ENCODE peak calls at places on chromosomes 12 and 14, in ten cellular contexts. D is body of pancreas, G is uterus, U is heart left ventricle, L is esophagus squamous epithelium, X is transverse colon, V is stomach, E is adrenal gland, A is tibial nerve, M is IMR-90. N is an unnamed sample.

GRCh38 chr12:89333564-89334252 is 18.6 kb downstream of the DUSP6 start:
- DNase-seq in M (no peak), X (peak), E (no peak), G (no peak), V (no peak), U (no peak), A (no peak), D (no peak), L (no peak), N (no peak)

GRCh38 chr14:32121948-32122347 is 44.8 kb downstream of the ARHGAP5 start:
- DNase-seq in V (no peak), E (no peak), D (no peak), L (no peak), X (no peak), M (peak), U (no peak), G (no peak), A (no peak), N (no peak)

GRCh38 chr12:116043673-116044072 is 233.8 kb downstream of the MED13L start:
- DNase-seq in U (no peak), X (no peak), A (no peak), L (no peak), V (no peak), M (no peak), G (no peak), E (no peak), D (no peak), N (no peak)

GRCh38 chr12:109993091-109993490 is 3.1 kb downstream of the GIT2 start:
- DNase-seq in X (no peak), E (no peak), V (no peak), U (no peak), A (no peak), D (no peak), L (no peak), M (no peak), G (no peak), N (no peak)

GRCh38 chr12:133106253-133106652 is 23.8 kb downstream of the ZNF891 start:
- DNase-seq in U (no peak), L (no peak), E (no peak), D (no peak), A (no peak), G (no peak), M (no peak), V (no peak), X (no peak), N (no peak)

GRCh38 chr12:2963154-2963759 is 4.1 kb downstream of the TEAD4 start:
- DNase-seq in X (no peak), M (no peak), G (no peak), L (no peak), A (no peak), U (no peak), E (no peak), D (peak), V (no peak), N (no peak)

GRCh38 chr14:25841226-25841625 is 756.6 kb downstream of the NOVA1 start:
- DNase-seq in U (no peak), V (no peak), L (no peak), G (no peak), A (no peak), M (no peak), X (no peak), E (no peak), D (no peak), N (no peak)

GRCh38 chr14:20671597-20672283 is 12.6 kb upstream of the RNASE4 start:
- DNase-seq in X (no peak), M (peak), G (no peak), V (no peak), A (no peak), D (no peak), L (no peak), E (no peak), U (no peak), N (no peak)

GRCh38 chr12:38151991-38152700 is 164.4 kb upstream of the ALG10B start:
- DNase-seq in E (no peak), U (no peak), D (no peak), V (no peak), X (no peak), L (no peak), G (no peak), M (no peak), A (no peak), N (no peak)

GRCh38 chr12:71432936-71433335 is 6.7 kb upstream of the LGR5 start:
- DNase-seq in V (no peak), E (no peak), A (no peak), M (no peak), X (no peak), U (no peak), G (no peak), L (no peak), D (no peak), N (no peak)

GRCh38 chr14:53978194-53978593 is 21.6 kb upstream of the BMP4 start:
- DNase-seq in U (no peak), L (no peak), G (no peak), D (no peak), M (no peak), X (no peak), E (no peak), V (no peak), A (no peak), N (no peak)

GRCh38 chr12:10574307-10574706 is 39.1 kb downstream of the MAGOHB start:
- DNase-seq in A (no peak), L (no peak), D (no peak), U (no peak), G (no peak), E (no peak), M (no peak), V (no peak), X (no peak), N (no peak)

GRCh38 chr12:51118706-51119105 is 35.3 kb upstream of the CSRNP2 start:
- DNase-seq in X (no peak), A (no peak), D (no peak), U (no peak), L (no peak), V (no peak), G (no peak), E (no peak), M (peak), N (no peak)

GRCh38 chr14:70742316-70742715 is 67.0 kb downstream of the MAP3K9 start:
- DNase-seq in U (no peak), G (no peak), X (no peak), L (no peak), M (no peak), V (no peak), E (no peak), A (no peak), D (no peak), N (no peak)

GRCh38 chr12:116384629-116385485 is 107.4 kb upstream of the MED13L start:
- DNase-seq in X (no peak), L (no peak), U (no peak), V (no peak), D (no peak), E (no peak), M (peak), A (no peak), G (no peak), N (no peak)

GRCh38 chr12:22709292-22709691 is 84.3 kb downstream of the ETNK1 start:
- DNase-seq in U (no peak), M (no peak), X (no peak), V (no peak), E (no peak), A (no peak), L (no peak), G (no peak), D (no peak), N (no peak)

GRCh38 chr14:95322646-95323045 is 2.9 kb upstream of the CLMN start:
- DNase-seq in L (no peak), G (no peak), X (no peak), E (no peak), D (no peak), M (no peak), V (no peak), A (no peak), U (no peak), N (no peak)

GRCh38 chr12:74646831-74647230 is 109.2 kb downstream of the ATXN7L3B start:
- DNase-seq in U (no peak), D (no peak), X (no peak), E (no peak), G (no peak), L (no peak), A (no peak), M (no peak), V (no peak), N (no peak)

GRCh38 chr12:50916292-50916691 is 36.1 kb upstream of the HIGD1C start:
- DNase-seq in D (no peak), U (no peak), M (no peak), L (no peak), X (no peak), E (no peak), G (no peak), A (no peak), V (no peak), N (no peak)

GRCh38 chr12:11824069-11824468 is 174.6 kb downstream of the ETV6 start:
- DNase-seq in U (no peak), G (no peak), X (no peak), A (no peak), M (no peak), D (no peak), E (no peak), L (no peak), V (no peak), N (peak)

GRCh38 chr12:50567926-50568325 is 63.1 kb downstream of the DIP2B start:
- DNase-seq in E (no peak), G (no peak), L (no peak), A (no peak), D (no peak), X (no peak), V (no peak), U (no peak), M (peak), N (no peak)

GRCh38 chr12:93979189-93979588 is 169.2 kb upstream of the PLXNC1 start:
- DNase-seq in V (peak), L (no peak), M (peak), A (no peak), G (no peak), D (peak), U (no peak), X (peak), E (no peak), N (no peak)

GRCh38 chr12:51056242-51056641 is 8.1 kb downstream of the LETMD1 start:
- DNase-seq in L (no peak), V (no peak), X (no peak), E (peak), G (peak), A (no peak), D (peak), U (no peak), M (peak), N (no peak)

GRCh38 chr12:26937443-26937862 is 328 bp downstream of the INTS13 start:
- DNase-seq in A (no peak), M (no peak), L (no peak), X (no peak), U (no peak), V (no peak), E (no peak), G (no peak), D (no peak), N (no peak)

GRCh38 chr14:95328876-95329503 is 9.3 kb upstream of the CLMN start:
- DNase-seq in U (no peak), E (no peak), L (no peak), V (no peak), X (no peak), D (no peak), G (no peak), A (no peak), M (no peak), N (no peak)

GRCh38 chr14:103867523-103867953 is 20.2 kb upstream of the PPP1R13B start:
- DNase-seq in E (peak), L (no peak), D (peak), V (peak), G (no peak), A (no peak), M (no peak), X (peak), U (no peak), N (no peak)

GRCh38 chr12:121911824-121912585 is 6.4 kb upstream of the CFAP251 start:
- DNase-seq in E (no peak), M (no peak), G (no peak), U (no peak), D (no peak), L (no peak), X (no peak), A (no peak), V (no peak), N (no peak)

GRCh38 chr12:105705765-105706164 is 375.3 kb downstream of the C12orf75 start:
- DNase-seq in D (peak), A (peak), X (peak), L (no peak), M (peak), V (peak), U (no peak), G (peak), E (peak), N (peak)

GRCh38 chr12:19846561-19846960 is 407.3 kb downstream of the AEBP2 start:
- DNase-seq in D (no peak), E (no peak), U (no peak), X (no peak), V (no peak), G (no peak), A (no peak), L (no peak), M (peak), N (no peak)

GRCh38 chr14:89139404-89140247 is 277.4 kb downstream of the FOXN3 start:
- DNase-seq in D (no peak), V (no peak), U (no peak), X (no peak), A (no peak), E (no peak), L (no peak), G (no peak), M (no peak), N (no peak)

GRCh38 chr14:100141133-100141497 is 18.3 kb downstream of the DEGS2 start:
- DNase-seq in U (no peak), X (no peak), G (no peak), V (no peak), D (no peak), M (no peak), E (no peak), A (no peak), L (no peak), N (no peak)

GRCh38 chr14:56117765-56118610 is at the start of gene PELI2:
- DNase-seq in A (peak), L (peak), X (peak), U (peak), M (peak), V (peak), E (peak), D (peak), G (peak), N (peak)

GRCh38 chr14:51242545-51243490 is 2.8 kb downstream of the TMX1 start:
- DNase-seq in U (no peak), V (no peak), X (no peak), A (no peak), D (no peak), E (no peak), G (no peak), L (no peak), M (no peak), N (no peak)

GRCh38 chr14:51244591-51244990 is 4.5 kb downstream of the TMX1 start:
- DNase-seq in D (no peak), L (no peak), A (no peak), M (no peak), X (no peak), V (no peak), G (no peak), E (no peak), U (no peak), N (no peak)

GRCh38 chr14:51240804-51241380 is 845 bp downstream of the TMX1 start:
- DNase-seq in E (no peak), X (no peak), L (no peak), V (no peak), D (no peak), M (no peak), A (no peak), U (no peak), G (no peak), N (no peak)

GRCh38 chr14:51236314-51236713 is 3.7 kb upstream of the TMX1 start:
- DNase-seq in G (no peak), V (no peak), U (no peak), D (no peak), M (peak), L (no peak), E (no peak), A (no peak), X (no peak), N (no peak)

GRCh38 chr14:51239813-51240803 is at the start of gene TMX1:
- DNase-seq in L (peak), X (peak), D (peak), V (peak), G (peak), M (peak), E (peak), U (peak), A (peak), N (peak)
- TF ChIP-seq CTCF in L (no peak), X (no peak), D (no peak), V (no peak), G (peak), M (peak), E (no peak), U (no peak), A (no peak), N (no peak)

DNA sequence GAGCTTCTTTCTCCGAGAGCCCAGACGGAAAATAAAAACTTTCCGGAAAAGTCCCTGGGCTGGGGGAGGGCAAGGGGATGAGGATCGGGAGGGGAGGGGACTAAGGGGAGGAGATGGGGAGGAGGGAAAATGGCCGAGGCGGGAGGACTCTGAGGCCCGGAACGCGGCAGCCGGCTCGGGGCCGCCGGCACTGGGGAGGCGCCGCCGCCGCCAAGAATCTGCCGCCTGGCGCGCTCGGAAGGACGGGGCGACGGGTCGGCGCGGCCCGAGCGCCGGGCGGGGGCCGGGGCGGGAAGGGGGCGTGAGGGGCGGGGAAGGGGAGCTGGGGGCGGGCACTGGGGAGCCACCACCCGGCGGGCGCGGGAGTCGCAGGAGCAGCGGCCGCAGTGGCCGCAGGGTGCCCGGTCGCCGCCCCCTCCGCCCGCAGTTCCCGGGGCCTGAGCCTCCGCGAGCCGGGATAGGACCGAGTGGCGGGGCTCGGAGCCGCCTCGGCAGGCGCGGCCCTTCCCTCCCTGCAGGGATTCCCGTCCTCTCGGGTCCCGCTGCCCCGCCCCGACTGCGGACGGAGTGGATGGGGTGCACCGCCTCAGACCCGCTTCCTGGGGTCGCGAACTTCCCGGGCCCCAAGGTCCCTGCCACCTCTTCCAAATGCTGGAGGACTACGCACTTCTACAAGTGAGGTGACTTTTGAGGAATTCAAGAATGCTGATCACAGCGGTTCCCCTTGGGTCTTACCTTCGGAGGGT is at the start of gene PRKD1:
- DNase-seq in M (peak), L (no peak), X (peak), V (peak), G (peak), A (peak), U (peak), E (peak), D (peak), N (no peak)
- H3K4me3 ChIP-seq in M (peak), L (peak), X (peak), V (peak), G (peak), A (peak), U (peak), E (peak), D (peak), N (peak)

DNA sequence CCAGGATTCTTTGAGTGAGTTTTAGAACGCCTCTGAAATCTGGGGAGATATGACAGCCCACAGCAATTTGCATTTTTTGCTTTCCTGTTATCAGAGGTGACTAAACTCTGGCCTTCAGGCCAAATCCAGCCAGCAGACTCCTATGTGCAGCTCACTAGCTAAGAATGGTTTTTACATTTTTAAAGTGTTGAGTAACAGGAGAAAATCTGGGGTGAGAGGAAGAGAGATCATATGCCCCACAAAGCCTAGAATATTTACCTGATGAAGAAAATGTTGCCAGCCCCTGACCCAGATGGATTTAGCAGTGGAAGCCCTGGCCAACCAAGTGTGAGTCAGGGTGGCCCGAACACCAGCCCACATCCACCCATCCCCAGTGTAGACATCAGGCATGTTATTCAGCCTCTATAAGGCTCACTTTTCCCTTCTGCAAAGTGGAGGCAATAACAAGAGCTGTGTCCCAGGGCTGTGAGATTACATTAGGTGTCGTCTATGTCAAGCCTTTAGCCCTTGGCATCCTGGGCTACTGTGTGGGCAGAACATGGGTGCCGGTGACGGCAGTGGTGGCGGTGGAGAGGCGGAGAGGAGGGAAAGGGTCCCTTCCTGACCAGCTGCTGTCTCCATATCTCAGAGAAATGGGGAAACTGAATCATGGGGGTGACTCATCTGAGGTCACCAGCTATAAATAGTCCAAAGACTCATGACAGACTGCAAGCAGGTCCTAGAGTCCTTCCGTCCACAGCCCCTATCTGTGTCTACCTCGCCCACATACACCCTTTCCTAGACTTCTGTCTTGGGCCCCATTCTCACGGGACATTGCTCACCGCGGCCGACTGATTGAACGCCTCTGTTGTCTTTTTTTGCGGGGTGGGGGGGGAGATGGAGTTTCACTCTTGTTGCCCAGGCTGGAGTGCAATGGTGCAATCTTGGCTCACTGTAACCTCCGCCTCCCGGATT is 32.6 kb upstream of the CD9 start:
- DNase-seq in L (no peak), X (peak), A (no peak), E (peak), D (peak), U (no peak), G (peak), V (peak), M (peak), N (no peak)
- TF ChIP-seq POLR2A in L (no peak), X (no peak), A (no peak), E (peak), D (no peak), U (no peak), G (no peak), V (no peak), M (peak), N (no peak)

GRCh38 chr12:68944296-68945076 is 11.5 kb upstream of the CPM start:
- DNase-seq in A (no peak), E (no peak), L (no peak), X (no peak), D (no peak), M (no peak), U (no peak), G (no peak), V (no peak), N (no peak)
- TF ChIP-seq CTCF in A (no peak), E (no peak), L (no peak), X (no peak), D (no peak), M (no peak), U (no peak), G (no peak), V (no peak), N (no peak)

GRCh38 chr14:74348735-74349463 is 628 bp downstream of the VRTN start:
- DNase-seq in D (no peak), A (no peak), L (no peak), M (no peak), V (no peak), X (no peak), U (no peak), G (no peak), E (no peak), N (no peak)

GRCh38 chr14:74349757-74350156 is 1.5 kb downstream of the VRTN start:
- DNase-seq in L (no peak), M (no peak), U (no peak), D (peak), E (no peak), G (no peak), X (peak), A (no peak), V (peak), N (no peak)

GRCh38 chr14:74350211-74350943 is 2.1 kb downstream of the VRTN start:
- DNase-seq in E (no peak), V (no peak), U (no peak), G (no peak), D (no peak), X (no peak), L (no peak), A (no peak), M (no peak), N (no peak)

GRCh38 chr14:74348241-74348734 is at the start of gene VRTN:
- DNase-seq in U (no peak), L (no peak), D (no peak), E (no peak), X (no peak), V (no peak), A (no peak), G (no peak), M (no peak), N (no peak)

GRCh38 chr14:74350944-74351323 is 2.7 kb downstream of the VRTN start:
- DNase-seq in V (no peak), D (no peak), E (no peak), X (no peak), U (no peak), M (no peak), L (no peak), G (no peak), A (no peak), N (no peak)
- H3K4me3 ChIP-seq in V (no peak), D (no peak), E (no peak), X (no peak), U (no peak), M (no peak), L (no peak), G (no peak), A (no peak), N (no peak)

N was measured in lower leg skin.